ENCODE peak calls at places on chromosome 18, in four cellular contexts. One of them, this sample, is unnamed.

GRCh38 chr18:45733535-45733934 is 9.6 kb downstream of the SLC14A1 start:
- DNase-seq in A549: no peak
- DNase-seq in GM12878: no peak
- DNase-seq in HepG2: no peak
- DNase-seq in this sample: peak; percentile 3

GRCh38 chr18:35005963-35006577 is 35.1 kb upstream of the MAPRE2 start:
- DNase-seq in HepG2: peak; percentile 60
- DNase-seq in A549: peak; percentile 61
- DNase-seq in GM12878: no peak
- DNase-seq in this sample: peak; percentile 80

GRCh38 chr18:25351773-25352628 is at the start of gene ZNF521:
- DNase-seq in A549: peak; percentile 33
- DNase-seq in HepG2: peak; percentile 40
- DNase-seq in GM12878: no peak
- DNase-seq in this sample: peak; percentile 92

GRCh38 chr18:70047931-70048603 is 100.4 kb upstream of the CD226 start:
- DNase-seq in A549: no peak
- DNase-seq in HepG2: no peak
- DNase-seq in GM12878: no peak
- DNase-seq in this sample: no peak

GRCh38 chr18:9478545-9478944 is 3.2 kb downstream of the RALBP1 start:
- DNase-seq in A549: no peak
- DNase-seq in HepG2: no peak
- DNase-seq in GM12878: no peak
- DNase-seq in this sample: no peak

GRCh38 chr18:60069145-60069544 is 169.3 kb downstream of the PMAIP1 start:
- DNase-seq in HepG2: no peak
- DNase-seq in A549: no peak
- DNase-seq in GM12878: no peak
- DNase-seq in this sample: no peak

GRCh38 chr18:4691836-4692235 is 236.7 kb upstream of the DLGAP1 start:
- DNase-seq in GM12878: no peak
- DNase-seq in A549: no peak
- DNase-seq in HepG2: no peak
- DNase-seq in this sample: no peak

GRCh38 chr18:3655637-3656050 is 205.7 kb downstream of the TGIF1 start:
- DNase-seq in A549: no peak
- DNase-seq in GM12878: no peak
- DNase-seq in HepG2: no peak
- DNase-seq in this sample: no peak

GRCh38 chr18:9380101-9380500 is 45.5 kb downstream of the TWSG1 start:
- DNase-seq in A549: no peak
- DNase-seq in HepG2: no peak
- DNase-seq in GM12878: no peak
- DNase-seq in this sample: no peak

GRCh38 chr18:10771053-10771709 is 245.4 kb downstream of the NAPG start:
- DNase-seq in GM12878: peak; percentile 17
- DNase-seq in A549: no peak
- DNase-seq in HepG2: no peak
- DNase-seq in this sample: no peak

GRCh38 chr18:6627621-6628020 is 101.9 kb upstream of the ARHGAP28 start:
- DNase-seq in A549: no peak
- DNase-seq in GM12878: no peak
- DNase-seq in HepG2: no peak
- DNase-seq in this sample: no peak

GRCh38 chr18:57352761-57353136 is 392 bp downstream of the ST8SIA3 start:
- DNase-seq in A549: no peak
- DNase-seq in HepG2: no peak
- DNase-seq in GM12878: no peak
- DNase-seq in this sample: no peak

GRCh38 chr18:57768557-57769326 is 34.4 kb downstream of the ATP8B1 start:
- DNase-seq in HepG2: no peak
- DNase-seq in A549: no peak
- DNase-seq in GM12878: no peak
- DNase-seq in this sample: no peak

GRCh38 chr18:76709659-76710645 is 112.4 kb upstream of the ZNF236 start:
- DNase-seq in HepG2: peak; percentile 33
- DNase-seq in A549: peak; percentile 58
- DNase-seq in GM12878: peak; percentile 12
- DNase-seq in this sample: peak; percentile 56

GRCh38 chr18:26405190-26405781 is 143.1 kb downstream of the KCTD1 start:
- DNase-seq in HepG2: peak; percentile 30
- DNase-seq in A549: peak; percentile 68
- DNase-seq in GM12878: no peak
- DNase-seq in this sample: peak; percentile 16

GRCh38 chr18:61350578-61350977 is 17.3 kb downstream of the CDH20 start:
- DNase-seq in HepG2: no peak
- DNase-seq in GM12878: no peak
- DNase-seq in A549: no peak
- DNase-seq in this sample: no peak

GRCh38 chr18:3983351-3983969 is 471.6 kb downstream of the DLGAP1 start:
- DNase-seq in A549: peak; percentile 84
- DNase-seq in HepG2: no peak
- DNase-seq in GM12878: no peak
- DNase-seq in this sample: peak; percentile 21

GRCh38 chr18:32383040-32383819 is 87.5 kb downstream of the GAREM1 start:
- DNase-seq in HepG2: peak; percentile 78
- DNase-seq in GM12878: no peak
- DNase-seq in A549: peak; percentile 79
- DNase-seq in this sample: no peak

GRCh38 chr18:61929881-61930640 is 37.3 kb upstream of the RNF152 start:
- DNase-seq in GM12878: no peak
- DNase-seq in A549: no peak
- DNase-seq in HepG2: no peak
- DNase-seq in this sample: no peak

GRCh38 chr18:77635441-77635840 is 385.8 kb downstream of the GALR1 start:
- DNase-seq in A549: no peak
- DNase-seq in HepG2: no peak
- DNase-seq in GM12878: no peak
- DNase-seq in this sample: no peak

GRCh38 chr18:1585881-1586488 is 681.3 kb downstream of the ADCYAP1 start:
- DNase-seq in A549: peak; percentile 13
- DNase-seq in GM12878: peak; percentile 4
- DNase-seq in HepG2: peak; percentile 20
- DNase-seq in this sample: peak; percentile 23

GRCh38 chr18:5418985-5419495 is 123.5 kb upstream of the ZBTB14 start:
- DNase-seq in GM12878: no peak
- DNase-seq in HepG2: no peak
- DNase-seq in A549: no peak
- DNase-seq in this sample: no peak

GRCh38 chr18:29087616-29088246 is 910.8 kb upstream of the CDH2 start:
- DNase-seq in HepG2: no peak
- DNase-seq in GM12878: no peak
- DNase-seq in A549: no peak
- DNase-seq in this sample: no peak

GRCh38 chr18:44835555-44836156 is 155.0 kb downstream of the SETBP1 start:
- DNase-seq in A549: no peak
- DNase-seq in HepG2: no peak
- DNase-seq in GM12878: no peak
- DNase-seq in this sample: no peak

GRCh38 chr18:26268454-26268853 is 42.2 kb downstream of the TAF4B start:
- DNase-seq in GM12878: no peak
- DNase-seq in A549: no peak
- DNase-seq in HepG2: no peak
- DNase-seq in this sample: no peak

GRCh38 chr18:36229188-36229587 is 41.9 kb downstream of the MOCOS start:
- DNase-seq in HepG2: no peak
- DNase-seq in GM12878: no peak
- DNase-seq in A549: no peak
- DNase-seq in this sample: no peak

GRCh38 chr18:3304832-3305231 is 42.9 kb downstream of the MYL12B start:
- DNase-seq in GM12878: no peak
- DNase-seq in A549: no peak
- DNase-seq in HepG2: no peak
- DNase-seq in this sample: no peak

GRCh38 chr18:55573386-55573785 is 14.6 kb downstream of the TCF4 start:
- DNase-seq in GM12878: no peak
- DNase-seq in A549: no peak
- DNase-seq in HepG2: no peak
- DNase-seq in this sample: no peak

GRCh38 chr18:59659486-59660187 is 37.6 kb downstream of the CCBE1 start:
- DNase-seq in A549: no peak
- DNase-seq in GM12878: no peak
- DNase-seq in HepG2: no peak
- DNase-seq in this sample: no peak

GRCh38 chr18:48802543-48803428 is 148.0 kb downstream of the SMAD7 start:
- DNase-seq in HepG2: no peak
- DNase-seq in GM12878: no peak
- DNase-seq in A549: no peak
- DNase-seq in this sample: no peak

GRCh38 chr18:48803518-48803917 is 147.2 kb downstream of the SMAD7 start:
- DNase-seq in HepG2: no peak
- DNase-seq in GM12878: no peak
- DNase-seq in A549: no peak
- DNase-seq in this sample: peak; percentile 34

GRCh38 chr18:48800479-48800876 is 150.3 kb downstream of the SMAD7 start:
- DNase-seq in GM12878: no peak
- DNase-seq in A549: no peak
- DNase-seq in HepG2: no peak
- DNase-seq in this sample: no peak

GRCh38 chr18:48800877-48801727 is 149.7 kb downstream of the SMAD7 start:
- DNase-seq in HepG2: no peak
- DNase-seq in A549: no peak
- DNase-seq in GM12878: peak; percentile 89
- DNase-seq in this sample: no peak

GRCh38 chr18:48801728-48802542 is 148.8 kb downstream of the SMAD7 start:
- DNase-seq in A549: no peak
- DNase-seq in HepG2: no peak
- DNase-seq in GM12878: no peak
- DNase-seq in this sample: no peak
- TF ChIP-seq CEBPB in A549: no peak
- TF ChIP-seq CEBPB in HepG2: no peak
- TF ChIP-seq CEBPB in GM12878: no peak
- TF ChIP-seq CEBPB in this sample: no peak

DNA sequence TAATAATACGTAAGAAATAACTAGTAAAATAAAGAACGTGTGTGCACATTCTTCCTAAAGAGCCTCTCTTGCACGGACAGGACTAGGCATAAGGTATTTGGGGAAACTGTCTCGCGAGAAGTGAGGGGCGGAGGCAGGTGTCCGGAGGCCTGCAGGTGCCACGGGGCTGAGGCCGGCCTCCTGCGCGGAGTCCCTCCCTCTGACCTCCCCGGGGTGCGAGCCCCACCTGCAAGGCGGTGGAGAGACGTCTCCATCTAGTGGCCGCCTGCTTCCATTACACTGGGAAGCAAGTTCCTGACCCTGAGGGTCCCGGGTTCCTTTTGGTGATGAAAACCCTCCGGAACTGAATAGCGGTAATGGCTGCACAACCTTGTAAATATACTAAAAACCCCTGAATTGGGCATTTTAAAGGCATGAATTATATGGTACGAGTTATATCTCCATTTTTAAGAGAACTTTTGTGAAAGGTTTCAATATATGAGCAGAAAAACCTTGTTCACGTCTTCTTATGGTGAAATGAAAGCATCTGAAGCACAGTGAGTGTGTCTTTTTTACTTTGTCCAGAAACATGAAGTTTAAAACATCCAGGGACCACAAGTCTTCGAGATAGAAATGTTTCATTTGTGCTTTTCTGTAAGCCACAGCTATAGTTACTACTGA is 35.5 kb upstream of the CTDP1 start:
- DNase-seq in A549: peak; percentile 68
- DNase-seq in GM12878: peak; percentile 15
- DNase-seq in HepG2: peak; percentile 50
- DNase-seq in this sample: peak; percentile 83
- TF ChIP-seq POLR2AphosphoS2 in A549: no peak
- TF ChIP-seq POLR2AphosphoS2 in GM12878: no peak
- TF ChIP-seq POLR2AphosphoS2 in HepG2: no peak
- TF ChIP-seq POLR2AphosphoS2 in this sample: no peak

DNA sequence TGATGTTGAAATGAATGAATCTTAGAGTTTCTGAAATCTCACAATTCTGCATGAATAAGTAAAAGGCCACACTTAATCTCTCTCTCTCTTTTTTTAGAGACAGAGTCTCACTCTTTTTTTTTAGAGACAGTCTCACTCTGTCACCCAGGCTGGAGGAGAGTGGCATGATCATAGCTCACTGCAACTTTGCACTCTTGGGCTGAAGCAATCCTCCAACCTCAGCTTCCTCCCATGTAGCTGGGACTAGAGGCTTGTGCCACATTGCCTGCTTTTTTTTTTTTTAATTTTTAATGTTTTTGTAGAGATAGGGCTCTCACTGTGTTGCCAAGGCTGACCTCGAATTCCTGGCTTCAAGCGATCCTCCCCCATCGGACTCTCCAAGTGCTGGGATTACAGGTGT is 68.9 kb upstream of the THOC1 start:
- DNase-seq in GM12878: no peak
- DNase-seq in A549: no peak
- DNase-seq in HepG2: no peak
- DNase-seq in this sample: no peak
- TF ChIP-seq CEBPB in GM12878: no peak
- TF ChIP-seq CEBPB in A549: no peak
- TF ChIP-seq CEBPB in HepG2: no peak
- TF ChIP-seq CEBPB in this sample: no peak

DNA sequence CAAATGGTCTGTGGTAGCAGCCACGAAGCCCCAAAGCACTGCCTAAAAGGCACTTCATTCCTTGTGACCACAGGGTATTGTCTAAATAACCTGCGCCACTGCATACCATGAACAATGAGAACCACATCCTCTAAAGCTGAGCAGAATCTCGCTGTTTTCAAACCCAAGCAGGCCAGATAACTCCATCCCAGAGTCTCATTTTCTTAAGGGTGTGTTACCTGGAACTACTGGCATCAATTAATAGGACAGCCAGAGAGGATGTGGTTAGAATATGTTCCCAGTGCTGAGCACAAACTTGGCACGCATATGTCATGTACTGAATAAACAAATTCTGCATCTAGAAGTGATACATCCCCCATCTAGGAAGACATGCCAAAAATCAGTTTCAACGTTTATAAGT is 13.0 kb downstream of the VPS4B start:
- DNase-seq in A549: no peak
- DNase-seq in GM12878: no peak
- DNase-seq in HepG2: no peak
- DNase-seq in this sample: no peak
- TF ChIP-seq POLR2AphosphoS2 in A549: no peak
- TF ChIP-seq POLR2AphosphoS2 in GM12878: no peak
- TF ChIP-seq POLR2AphosphoS2 in HepG2: no peak
- TF ChIP-seq POLR2AphosphoS2 in this sample: no peak

DNA sequence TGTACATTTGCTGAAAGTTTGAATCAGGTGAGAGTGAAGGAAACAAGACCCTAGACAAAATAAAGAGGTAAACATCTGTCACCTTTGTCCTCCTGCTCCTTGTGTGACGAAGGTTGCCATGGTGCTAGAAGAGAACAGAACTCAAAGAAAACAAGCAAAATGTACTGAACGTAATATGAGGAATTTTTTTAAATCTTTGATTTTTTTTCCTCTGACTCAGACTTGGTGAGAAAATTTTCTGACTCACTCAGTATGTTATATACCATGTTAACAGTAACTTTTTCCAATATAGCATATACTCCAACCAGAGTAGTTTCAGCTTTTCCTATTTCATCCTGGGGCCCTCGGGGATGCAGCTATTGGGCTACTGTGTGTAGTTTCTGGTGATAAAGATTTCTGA is 2114.6 kb upstream of the PIK3C3 start:
- DNase-seq in A549: no peak
- DNase-seq in HepG2: no peak
- DNase-seq in GM12878: no peak
- DNase-seq in this sample: no peak
- TF ChIP-seq CEBPB in A549: no peak
- TF ChIP-seq CEBPB in HepG2: no peak
- TF ChIP-seq CEBPB in GM12878: no peak
- TF ChIP-seq CEBPB in this sample: no peak